ENCODE peak calls at places on chromosomes 13 and 19, in five cellular contexts. F, S, E, G and X are unnamed samples.

GRCh38 chr19:20928371-20928770 is 5.3 kb downstream of the ZNF85 start:
- DNase-seq in E (no peak), F (no peak), G (no peak), S (no peak), X (no peak)

GRCh38 chr13:80712026-80712425 is 371.1 kb upstream of the SPRY2 start:
- DNase-seq in G (no peak), S (no peak), F (no peak), E (no peak), X (no peak)

GRCh38 chr19:34172661-34173144 is 399 bp downstream of the LSM14A start:
- DNase-seq in E (no peak), S (no peak), G (peak; percentile 35), F (no peak), X (no peak)

GRCh38 chr19:4338441-4339350 is at the start of gene STAP2:
- DNase-seq in F (no peak), G (no peak), S (peak; percentile 76), E (no peak), X (no peak)

GRCh38 chr19:29211562-29212416 is 1.2 kb downstream of the UQCRFS1 start:
- DNase-seq in G (no peak), F (no peak), S (no peak), E (no peak), X (no peak)

GRCh38 chr13:49444517-49445395 is 682 bp downstream of the SETDB2 start:
- DNase-seq in S (no peak), E (no peak), G (peak; percentile 42), F (no peak), X (no peak)

GRCh38 chr13:113083402-113084061 is 22.1 kb upstream of the F7 start:
- DNase-seq in E (no peak), F (peak; percentile 82), G (no peak), S (no peak), X (no peak)

GRCh38 chr19:34145741-34146202 is 26.5 kb upstream of the LSM14A start:
- DNase-seq in S (peak; percentile 47), G (peak; percentile 54), F (no peak), E (peak; percentile 23), X (no peak)

GRCh38 chr19:53989600-53990533 is 1.6 kb upstream of the CACNG6 start:
- DNase-seq in F (peak; percentile 83), G (no peak), E (no peak), S (no peak), X (no peak)

GRCh38 chr13:97539651-97540230 is 105.8 kb downstream of the RAP2A start:
- DNase-seq in E (no peak), F (no peak), S (no peak), G (no peak), X (no peak)

GRCh38 chr13:73972503-73972902 is 161.7 kb downstream of the KLF12 start:
- DNase-seq in F (no peak), G (no peak), E (no peak), S (no peak), X (no peak)

GRCh38 chr19:13841339-13842293 is 35.3 kb upstream of the NANOS3 start:
- DNase-seq in S (peak; percentile 52), F (peak; percentile 91), G (no peak), E (peak; percentile 65), X (peak; percentile 92)

DNA sequence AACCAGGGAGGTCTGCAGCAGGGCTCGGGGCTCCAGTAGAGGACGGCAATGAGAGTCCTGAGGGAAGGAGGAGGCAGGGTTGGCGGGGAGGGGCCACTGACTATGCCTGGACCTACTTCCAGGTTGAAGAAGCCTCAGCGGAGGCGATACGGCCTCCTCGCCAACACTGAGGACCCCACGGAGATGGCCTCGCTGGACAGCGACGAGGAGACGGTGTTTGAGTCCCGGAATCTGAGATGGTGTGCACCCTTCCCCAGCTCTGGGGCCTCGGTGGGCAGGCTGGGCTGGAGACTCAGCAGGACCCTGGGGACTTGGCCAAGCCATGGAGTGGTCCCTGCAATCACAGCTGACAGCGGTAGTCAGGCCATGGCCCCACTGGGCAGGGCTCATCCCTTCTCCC is 1.7 kb downstream of the FAM174C start:
- DNase-seq in F (no peak), S (no peak), G (no peak), E (no peak), X (no peak)
- H3K27me3 ChIP-seq in F (no peaks in the 10 kb centered on the region), S (no peaks in the 10 kb centered on the region), G (no peaks in the 10 kb centered on the region), E (no peaks in the 10 kb centered on the region), X (no peaks in the 10 kb centered on the region)

DNA sequence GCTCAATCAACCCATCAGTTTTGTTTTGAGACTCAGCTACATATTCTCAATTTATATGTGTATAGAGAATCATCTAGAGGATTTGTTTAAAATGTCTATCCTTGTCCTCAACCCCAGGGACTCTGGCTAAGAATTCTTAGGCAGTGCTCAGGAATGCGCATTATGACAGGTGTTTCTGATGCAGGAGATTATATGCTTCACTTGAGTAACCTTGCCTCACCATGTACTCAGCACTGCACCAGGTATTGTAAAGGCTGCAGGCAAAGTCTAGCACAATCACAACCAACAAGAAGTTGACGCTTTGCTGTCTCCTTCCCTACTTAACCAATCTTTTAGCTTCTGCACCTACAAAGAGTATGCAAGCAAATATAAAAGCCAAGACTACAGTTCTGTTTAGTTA is 79.6 kb downstream of the LACC1 start:
- DNase-seq in S (no peak), F (no peak), G (no peak), E (no peak), X (no peak)
- H3K36me3 ChIP-seq in S (no peaks in the 10 kb centered on the region), F (no peaks in the 10 kb centered on the region), G (no peaks in the 10 kb centered on the region), E (no peaks in the 10 kb centered on the region), X (no peaks in the 10 kb centered on the region)

GRCh38 chr19:39765091-39766076 is 13.3 kb upstream of the LEUTX start:
- DNase-seq in G (peak; percentile 42), S (peak; percentile 44), F (no peak), E (peak; percentile 17), X (no peak)

GRCh38 chr19:39754544-39754943 is 16.7 kb upstream of the CLC start:
- DNase-seq in S (no peak), G (no peak), E (no peak), F (no peak), X (no peak)

DNA sequence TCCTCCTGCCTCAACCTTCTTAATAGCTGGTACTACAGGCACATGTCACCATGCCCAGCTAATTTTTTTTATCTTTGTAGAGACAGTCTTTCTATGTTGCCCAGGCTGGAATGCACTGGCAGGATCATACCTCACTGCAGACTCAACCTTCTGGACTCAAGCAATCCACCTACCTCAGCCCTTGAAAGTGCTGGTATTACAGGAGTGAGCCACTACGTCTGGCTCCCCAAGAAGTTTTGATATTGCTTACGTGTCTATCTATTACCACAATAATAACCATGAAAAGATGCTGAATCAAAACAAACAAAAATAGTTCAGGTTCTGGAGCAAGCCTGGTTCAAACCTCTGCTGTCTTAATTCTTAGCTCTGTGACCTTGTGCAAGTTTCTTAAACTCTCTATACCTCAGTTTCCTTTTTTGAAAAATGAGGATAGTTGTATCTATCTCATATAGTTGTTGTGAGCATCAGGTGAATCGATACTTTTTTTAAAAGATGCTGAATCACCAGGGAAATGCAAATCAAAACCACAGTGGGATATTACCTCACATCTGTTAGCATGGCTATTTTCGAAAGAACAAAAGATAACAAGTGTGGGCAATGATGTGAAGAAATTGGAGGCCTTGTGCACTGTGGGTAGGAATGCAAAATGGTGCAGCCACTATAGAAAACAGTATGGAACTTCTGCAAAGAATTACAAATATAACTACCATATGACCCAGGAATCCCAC is 19.0 kb upstream of the LEUTX start:
- DNase-seq in G (no peak), E (no peak), F (no peak), S (no peak), X (no peak)
- H3K27me3 ChIP-seq in G (no peaks in the 10 kb centered on the region), E (no peaks in the 10 kb centered on the region), F (peaks cover 12% of the 10 kb centered on the region), S (no peaks in the 10 kb centered on the region), X (no peaks in the 10 kb centered on the region)

GRCh38 chr19:50387176-50387867 is 3.2 kb downstream of the POLD1 start:
- DNase-seq in E (no peak), F (no peak), S (no peak), G (no peak), X (no peak)
- H3K36me3 ChIP-seq in E (no peaks in the 10 kb centered on the region), F (peaks cover 8% of the 10 kb centered on the region), S (no peaks in the 10 kb centered on the region), G (no peaks in the 10 kb centered on the region), X (peaks cover under 1% of the 10 kb centered on the region)

GRCh38 chr13:26742691-26743358 is 17.8 kb downstream of the GPR12 start:
- DNase-seq in E (no peak), S (no peak), F (no peak), G (no peak), X (no peak)
- H3K27me3 ChIP-seq in E (peaks cover 5% of the 10 kb centered on the region), S (no peaks in the 10 kb centered on the region), F (peaks cover 17% of the 10 kb centered on the region), G (no peaks in the 10 kb centered on the region), X (no peaks in the 10 kb centered on the region)

DNA sequence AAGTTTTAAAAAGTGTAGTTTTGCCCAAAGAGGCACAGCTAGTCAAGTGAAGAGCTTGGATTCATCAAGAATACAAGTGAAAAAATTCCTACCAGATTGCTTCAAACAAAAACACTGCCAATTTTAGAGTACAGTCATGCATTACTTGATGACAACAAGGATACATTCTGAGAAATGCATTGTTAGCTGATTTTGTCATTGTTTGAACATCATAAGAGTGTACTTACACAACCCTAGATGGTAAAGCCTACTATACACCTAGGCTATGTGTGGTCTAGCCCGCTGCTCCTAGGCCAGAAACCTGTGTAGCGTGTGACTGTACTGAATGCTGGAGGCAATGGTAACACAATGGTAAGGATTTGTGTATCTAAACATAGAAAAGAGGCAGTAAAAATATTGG is 41.1 kb downstream of the TMTC4 start:
- DNase-seq in S (no peak), E (no peak), F (no peak), G (no peak), X (no peak)
- H3K36me3 ChIP-seq in S (no peaks in the 10 kb centered on the region), E (no peaks in the 10 kb centered on the region), F (peaks cover 69% of the 10 kb centered on the region), G (peaks cover 15% of the 10 kb centered on the region), X (peaks cover 30% of the 10 kb centered on the region)

GRCh38 chr13:40017662-40018262 is 362.3 kb downstream of the COG6 start:
- DNase-seq in F (no peak), E (no peak), G (no peak), S (no peak), X (no peak)

GRCh38 chr13:40013554-40013953 is 358.1 kb downstream of the COG6 start:
- DNase-seq in F (no peak), S (no peak), E (no peak), G (no peak), X (no peak)

DNA sequence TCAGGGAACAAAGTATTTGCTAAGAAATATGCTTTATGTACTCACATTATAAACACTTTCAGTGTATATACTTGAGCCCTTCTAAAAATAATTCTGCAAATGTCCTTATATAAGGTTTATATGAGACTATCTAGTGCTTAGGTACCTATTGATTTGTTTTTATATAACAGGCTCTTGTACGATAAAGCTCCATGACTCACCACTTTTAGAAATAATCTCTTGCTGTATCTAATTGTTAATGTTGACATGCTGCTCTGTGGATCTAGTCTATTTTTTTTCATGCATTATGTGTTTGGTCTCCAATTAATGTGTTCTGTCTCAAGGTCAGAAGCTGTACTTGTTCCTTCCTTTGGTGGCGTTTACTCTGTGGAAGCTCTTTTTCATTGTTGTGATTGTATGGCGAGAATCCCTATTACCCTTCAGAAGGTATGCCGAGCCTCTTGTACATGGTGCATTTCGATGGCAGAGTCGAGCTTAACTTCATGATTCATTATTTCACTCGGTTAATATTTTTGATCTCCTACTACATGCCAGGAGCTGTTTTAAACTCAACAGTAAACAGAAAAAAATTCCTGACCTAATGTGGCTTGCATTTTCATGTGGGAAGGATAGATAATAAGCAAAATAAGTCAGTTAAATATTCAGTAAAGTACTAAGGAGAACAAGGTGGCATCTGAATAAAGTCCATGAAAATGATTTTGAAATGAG is 361.6 kb downstream of the COG6 start:
- DNase-seq in G (no peak), F (no peak), S (no peak), E (no peak), X (no peak)
- H3K27me3 ChIP-seq in G (no peaks in the 10 kb centered on the region), F (no peaks in the 10 kb centered on the region), S (no peaks in the 10 kb centered on the region), E (no peaks in the 10 kb centered on the region), X (no peaks in the 10 kb centered on the region)